ENCODE peak calls at places on chromosomes 12 and 14, in ten cellular contexts. M is breast epithelium, P is H54, N is Peyer's patch, R is NB4, X is A549, Y is prostate gland, K is stomach, Q is heart left ventricle, B is tibial nerve. W is an unnamed sample.

GRCh38 chr12:40921563-40922163 is 229.4 kb downstream of the CNTN1 start:
- DNase-seq in K (no peak), X (no peak), R (peak), B (no peak), M (no peak), P (no peak), Q (no peak), Y (no peak), N (no peak), W (peak)

GRCh38 chr14:36402867-36403266 is 82.4 kb upstream of the MBIP start:
- DNase-seq in M (no peak), B (no peak), Y (no peak), N (no peak), Q (no peak), P (no peak), K (no peak), R (no peak), X (no peak), W (no peak)

GRCh38 chr12:41510470-41510869 is 322.4 kb downstream of the PDZRN4 start:
- DNase-seq in Q (no peak), Y (no peak), K (no peak), M (no peak), P (no peak), R (no peak), X (no peak), B (no peak), N (no peak), W (no peak)

GRCh38 chr12:131249291-131250027 is 295.8 kb downstream of the ADGRD1 start:
- DNase-seq in P (no peak), R (peak), K (no peak), Y (no peak), M (no peak), X (no peak), B (no peak), N (no peak), Q (peak), W (no peak)

GRCh38 chr14:92649934-92650545 is 98.4 kb downstream of the LGMN start:
- DNase-seq in Q (peak), Y (peak), M (peak), N (peak), X (no peak), K (peak), B (peak), P (no peak), R (peak), W (no peak)

GRCh38 chr14:31291210-31291609 is 83.6 kb upstream of the HECTD1 start:
- DNase-seq in Y (no peak), R (peak), X (no peak), P (no peak), N (no peak), K (no peak), M (no peak), Q (no peak), B (no peak), W (no peak)

GRCh38 chr14:68692916-68693771 is 99.7 kb downstream of the ZFP36L1 start:
- DNase-seq in P (no peak), N (peak), K (no peak), X (no peak), B (no peak), Y (no peak), R (no peak), M (no peak), Q (no peak), W (peak)

GRCh38 chr12:88306471-88307069 is 164.5 kb downstream of the TMTC3 start:
- DNase-seq in B (no peak), Q (no peak), N (no peak), X (no peak), Y (no peak), P (no peak), K (no peak), M (no peak), R (no peak), W (no peak)

GRCh38 chr14:105168093-105168420 is 519 bp downstream of the JAG2 start:
- DNase-seq in K (no peak), N (no peak), B (no peak), R (no peak), X (no peak), Q (no peak), Y (no peak), M (no peak), P (no peak), W (no peak)

GRCh38 chr14:55427439-55427838 is 13.0 kb downstream of the TBPL2 start:
- DNase-seq in M (no peak), Y (no peak), B (no peak), P (no peak), K (no peak), R (no peak), N (no peak), Q (no peak), X (no peak), W (peak)

GRCh38 chr12:3646561-3647241 is 106.2 kb downstream of the CRACR2A start:
- DNase-seq in M (peak), N (no peak), Y (no peak), R (no peak), B (no peak), Q (no peak), P (no peak), X (no peak), K (no peak), W (no peak)

GRCh38 chr14:96592591-96593388 is 90.6 kb downstream of the PAPOLA start:
- DNase-seq in K (peak), Q (peak), N (peak), Y (no peak), M (no peak), B (no peak), P (no peak), R (no peak), X (peak), W (peak)

GRCh38 chr14:56150645-56151345 is 32.6 kb downstream of the PELI2 start:
- DNase-seq in B (no peak), M (no peak), Q (no peak), N (no peak), X (no peak), P (no peak), Y (no peak), R (no peak), K (no peak), W (no peak)

GRCh38 chr12:1883513-1883912 is 34.9 kb downstream of the CACNA2D4 start:
- DNase-seq in P (no peak), Q (no peak), N (no peak), B (no peak), Y (no peak), M (peak), K (no peak), R (no peak), X (no peak), W (no peak)

GRCh38 chr14:74261288-74261687 is 22.0 kb downstream of the VSX2 start:
- DNase-seq in X (no peak), K (no peak), P (no peak), B (no peak), M (no peak), N (no peak), Q (no peak), Y (no peak), R (no peak), W (no peak)

GRCh38 chr12:132593938-132594358 is 16.4 kb downstream of the LRCOL1 start:
- DNase-seq in R (peak), P (peak), X (peak), B (peak), Q (peak), Y (peak), N (peak), M (peak), K (peak), W (peak)

GRCh38 chr14:103702095-103702494 is 13.2 kb downstream of the XRCC3 start:
- DNase-seq in M (no peak), N (no peak), P (no peak), R (no peak), X (no peak), Y (no peak), B (no peak), K (no peak), Q (peak), W (no peak)
- TF ChIP-seq POLR2A in M (no peak), N (no peak), P (no peak), R (no peak), X (no peak), Y (no peak), B (no peak), K (no peak), Q (no peak), W (no peak)

GRCh38 chr14:35122696-35123387 is 490 bp downstream of the PRORP start:
- DNase-seq in Y (peak), M (no peak), K (no peak), R (no peak), B (no peak), X (peak), Q (no peak), P (no peak), N (no peak), W (peak)

GRCh38 chr14:35121026-35121886 is 534 bp downstream of the PPP2R3C start:
- DNase-seq in Y (no peak), Q (no peak), N (peak), B (no peak), X (peak), M (no peak), K (no peak), P (peak), R (no peak), W (peak)

GRCh38 chr14:35123388-35123703 is 994 bp downstream of the PRORP start:
- DNase-seq in M (no peak), B (no peak), X (no peak), N (no peak), Q (no peak), P (no peak), K (no peak), Y (no peak), R (peak), W (no peak)

GRCh38 chr14:35124127-35124526 is 1.8 kb downstream of the PRORP start:
- DNase-seq in P (no peak), Q (no peak), B (no peak), N (no peak), X (no peak), K (no peak), R (no peak), Y (no peak), M (no peak), W (no peak)

GRCh38 chr14:35121887-35122695 is at the start of the genes PPP2R3C and PRORP:
- DNase-seq in R (peak), Y (peak), X (peak), M (peak), Q (peak), B (peak), K (peak), N (peak), P (peak), W (peak)
- TF ChIP-seq POLR2A in R (peak), Y (peak), X (peak), M (no peak), Q (no peak), B (peak), K (no peak), N (peak), P (peak), W (peak)

GRCh38 chr14:77761205-77761931 is 412 bp upstream of the SNW1 start:
- DNase-seq in R (peak), Q (peak), Y (no peak), M (no peak), K (no peak), N (peak), X (peak), P (no peak), B (no peak), W (peak)

GRCh38 chr14:77760381-77761204 is at the start of gene SNW1:
- DNase-seq in B (peak), Y (peak), N (peak), Q (peak), K (peak), X (peak), M (peak), P (peak), R (peak), W (peak)

GRCh38 chr14:77763316-77763715 is 2.4 kb upstream of the SNW1 start:
- DNase-seq in Q (no peak), R (no peak), P (no peak), M (no peak), Y (no peak), N (no peak), B (no peak), K (no peak), X (no peak), W (no peak)

DNA sequence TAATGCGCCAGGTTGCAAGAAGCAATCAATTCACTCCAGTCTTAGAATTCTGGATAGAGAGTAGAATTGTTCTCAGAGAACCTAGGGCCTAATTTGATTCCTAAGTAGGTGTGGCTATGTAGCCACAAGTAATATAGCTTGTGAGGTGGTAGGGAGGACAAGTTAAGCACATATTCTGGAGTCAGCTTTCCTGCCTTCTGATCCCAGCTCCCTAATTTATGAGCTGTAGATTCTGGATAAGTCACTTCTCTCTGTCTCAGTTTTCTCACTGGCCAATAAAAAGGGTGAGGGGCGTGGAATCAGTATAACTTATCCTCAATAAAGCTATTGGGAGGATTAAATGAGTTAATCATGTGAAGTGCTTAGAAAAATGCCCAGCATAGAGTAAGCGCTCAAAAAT is 3.0 kb upstream of the SNW1 start:
- DNase-seq in K (no peak), R (no peak), N (no peak), X (no peak), Q (no peak), Y (no peak), P (no peak), B (no peak), M (no peak), W (no peak)
- TF ChIP-seq POLR2A in K (no peak), R (no peak), N (no peak), X (no peak), Q (no peak), Y (no peak), P (no peak), B (no peak), M (no peak), W (no peak)

GRCh38 chr12:57487597-57488396 is at the start of gene MARS1:
- DNase-seq in M (peak), P (peak), K (peak), X (peak), N (peak), Y (peak), R (peak), B (peak), Q (peak), W (peak)
- TF ChIP-seq POLR2A in M (no peak), P (peak), K (no peak), X (peak), N (peak), Y (peak), R (peak), B (peak), Q (no peak), W (peak)

DNA sequence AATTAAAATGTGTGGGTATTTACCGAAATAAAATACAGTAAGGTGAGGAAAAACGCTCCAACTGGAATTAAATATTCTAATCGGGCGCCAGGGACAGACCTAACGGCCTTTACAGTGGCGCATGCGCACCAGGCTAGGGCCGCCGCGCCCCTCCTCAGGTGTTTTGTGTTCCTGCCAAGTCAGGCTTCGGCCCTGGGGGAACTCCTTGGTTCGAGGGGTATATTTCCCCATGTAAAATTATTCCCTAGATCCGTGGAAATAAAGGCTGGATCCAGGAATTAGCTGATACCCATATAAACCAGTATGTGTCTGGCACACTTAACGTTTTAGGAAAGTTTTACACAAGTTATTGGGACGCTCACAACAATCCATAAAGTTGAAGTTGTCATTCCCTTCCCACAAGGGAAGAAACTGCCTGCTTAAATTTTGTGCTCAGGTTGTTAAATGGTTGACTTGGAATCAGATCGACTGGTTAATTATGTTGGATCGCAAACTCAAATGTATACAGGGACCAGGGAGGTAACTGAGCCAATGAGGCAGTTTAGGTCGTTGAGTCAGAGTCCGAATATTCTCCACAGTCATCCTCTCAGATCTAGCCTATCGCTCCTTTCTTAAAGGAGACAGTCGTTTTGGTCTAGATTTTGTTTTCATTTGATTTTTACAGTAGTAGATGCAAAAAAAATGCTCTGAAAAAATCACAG is 617 bp upstream of the ANAPC7 start:
- DNase-seq in R (peak), P (peak), K (peak), M (peak), B (peak), Y (peak), X (peak), N (peak), Q (peak), W (peak)
- TF ChIP-seq POLR2A in R (peak), P (no peak), K (no peak), M (no peak), B (no peak), Y (no peak), X (no peak), N (no peak), Q (no peak), W (peak)

GRCh38 chr14:77009014-77009413 is 19.5 kb downstream of the IRF2BPL start:
- DNase-seq in Y (no peak), N (no peak), Q (no peak), R (no peak), X (no peak), B (no peak), M (peak), K (no peak), P (no peak), W (no peak)

GRCh38 chr14:77008541-77008940 is 20.0 kb downstream of the IRF2BPL start:
- DNase-seq in R (no peak), M (no peak), N (no peak), Y (no peak), Q (no peak), X (no peak), P (no peak), K (no peak), B (no peak), W (no peak)

GRCh38 chr14:77007339-77007974 is 21.1 kb downstream of the IRF2BPL start:
- DNase-seq in Q (no peak), R (no peak), K (no peak), Y (peak), B (no peak), M (peak), X (no peak), P (no peak), N (no peak), W (no peak)

GRCh38 chr14:77006127-77006526 is 22.4 kb downstream of the IRF2BPL start:
- DNase-seq in P (no peak), Q (peak), B (no peak), R (no peak), N (no peak), K (no peak), X (no peak), M (no peak), Y (no peak), W (no peak)

GRCh38 chr14:77007975-77008421 is 20.5 kb downstream of the IRF2BPL start:
- DNase-seq in K (peak), R (peak), Q (peak), M (peak), B (no peak), N (no peak), Y (peak), X (no peak), P (no peak), W (no peak)
- TF ChIP-seq POLR2A in K (no peak), R (no peak), Q (no peak), M (no peak), B (no peak), N (no peak), Y (no peak), X (no peak), P (no peak), W (no peak)

GRCh38 chr12:89352492-89353187 is at the start of gene DUSP6:
- DNase-seq in B (peak), P (peak), M (peak), R (peak), Q (peak), N (peak), K (peak), Y (peak), X (peak), W (peak)
- TF ChIP-seq POLR2A in B (peak), P (peak), M (peak), R (peak), Q (no peak), N (no peak), K (no peak), Y (peak), X (peak), W (peak)

W was measured in erythroblast.